ENCODE peak calls at places on chromosome 19, in nine cellular contexts. One of them, this sample, is unnamed.

GRCh38 chr19:35262101-35262761 is 6.5 kb upstream of the USF2 start:
- DNase-seq in RWPE1: no peak
- DNase-seq in central memory CD8-positive, alpha-beta T cell: no peak
- DNase-seq in mammary epithelial cell: no peak
- DNase-seq in bronchial epithelial cell: no peak
- DNase-seq in stimulated activated CD4-positive, alpha-beta T cell treated with anti-CD3 and anti-CD28 coated beads, TNF-alpha, amount 100 ng/mL, for 4 hours: no peak
- DNase-seq in endothelial cell: no peak
- DNase-seq in memory B cell: no peak
- DNase-seq in left colon: no peak
- DNase-seq in this sample: no peak

GRCh38 chr19:34975056-34975455 is 11.0 kb upstream of the ZNF792 start:
- DNase-seq in RWPE1: no peak
- DNase-seq in central memory CD8-positive, alpha-beta T cell: no peak
- DNase-seq in mammary epithelial cell: no peak
- DNase-seq in bronchial epithelial cell: no peak
- DNase-seq in stimulated activated CD4-positive, alpha-beta T cell treated with anti-CD3 and anti-CD28 coated beads, TNF-alpha, amount 100 ng/mL, for 4 hours: no peak
- DNase-seq in endothelial cell: no peak
- DNase-seq in memory B cell: no peak
- DNase-seq in left colon: peak
- DNase-seq in this sample: no peak

GRCh38 chr19:1172353-1173159 is 1.5 kb downstream of the SBNO2 start:
- DNase-seq in RWPE1: no peak
- DNase-seq in central memory CD8-positive, alpha-beta T cell: no peak
- DNase-seq in mammary epithelial cell: peak
- DNase-seq in bronchial epithelial cell: no peak
- DNase-seq in stimulated activated CD4-positive, alpha-beta T cell treated with anti-CD3 and anti-CD28 coated beads, TNF-alpha, amount 100 ng/mL, for 4 hours: no peak
- DNase-seq in endothelial cell: peak
- DNase-seq in memory B cell: no peak
- DNase-seq in left colon: peak
- DNase-seq in this sample: no peak

GRCh38 chr19:3494051-3494450 is 6.4 kb downstream of the DOHH start:
- DNase-seq in RWPE1: peak
- DNase-seq in central memory CD8-positive, alpha-beta T cell: no peak
- DNase-seq in mammary epithelial cell: no peak
- DNase-seq in bronchial epithelial cell: no peak
- DNase-seq in stimulated activated CD4-positive, alpha-beta T cell treated with anti-CD3 and anti-CD28 coated beads, TNF-alpha, amount 100 ng/mL, for 4 hours: no peak
- DNase-seq in endothelial cell: peak
- DNase-seq in memory B cell: no peak
- DNase-seq in left colon: no peak
- DNase-seq in this sample: no peak

GRCh38 chr19:41548954-41549688 is 26.8 kb upstream of the CEACAM21 start:
- DNase-seq in RWPE1: no peak
- DNase-seq in central memory CD8-positive, alpha-beta T cell: peak
- DNase-seq in mammary epithelial cell: no peak
- DNase-seq in bronchial epithelial cell: no peak
- DNase-seq in stimulated activated CD4-positive, alpha-beta T cell treated with anti-CD3 and anti-CD28 coated beads, TNF-alpha, amount 100 ng/mL, for 4 hours: no peak
- DNase-seq in endothelial cell: peak
- DNase-seq in memory B cell: peak
- DNase-seq in left colon: peak
- DNase-seq in this sample: peak

GRCh38 chr19:35266904-35267817 is 1.6 kb upstream of the USF2 start:
- DNase-seq in RWPE1: no peak
- DNase-seq in central memory CD8-positive, alpha-beta T cell: no peak
- DNase-seq in mammary epithelial cell: no peak
- DNase-seq in bronchial epithelial cell: no peak
- DNase-seq in stimulated activated CD4-positive, alpha-beta T cell treated with anti-CD3 and anti-CD28 coated beads, TNF-alpha, amount 100 ng/mL, for 4 hours: peak
- DNase-seq in endothelial cell: peak
- DNase-seq in memory B cell: peak
- DNase-seq in left colon: peak
- DNase-seq in this sample: peak

GRCh38 chr19:15288146-15288963 is 44.0 kb downstream of the BRD4 start:
- DNase-seq in RWPE1: no peak
- DNase-seq in central memory CD8-positive, alpha-beta T cell: no peak
- DNase-seq in mammary epithelial cell: peak
- DNase-seq in bronchial epithelial cell: no peak
- DNase-seq in stimulated activated CD4-positive, alpha-beta T cell treated with anti-CD3 and anti-CD28 coated beads, TNF-alpha, amount 100 ng/mL, for 4 hours: no peak
- DNase-seq in endothelial cell: no peak
- DNase-seq in memory B cell: peak
- DNase-seq in left colon: peak
- DNase-seq in this sample: no peak

GRCh38 chr19:18059902-18060301 is 26.8 kb downstream of the IL12RB1 start:
- DNase-seq in RWPE1: no peak
- DNase-seq in central memory CD8-positive, alpha-beta T cell: no peak
- DNase-seq in mammary epithelial cell: no peak
- DNase-seq in bronchial epithelial cell: no peak
- DNase-seq in stimulated activated CD4-positive, alpha-beta T cell treated with anti-CD3 and anti-CD28 coated beads, TNF-alpha, amount 100 ng/mL, for 4 hours: no peak
- DNase-seq in endothelial cell: no peak
- DNase-seq in memory B cell: no peak
- DNase-seq in left colon: no peak
- DNase-seq in this sample: no peak

GRCh38 chr19:9936151-9937000 is at the start of gene OLFM2:
- DNase-seq in RWPE1: peak
- DNase-seq in central memory CD8-positive, alpha-beta T cell: no peak
- DNase-seq in mammary epithelial cell: no peak
- DNase-seq in bronchial epithelial cell: no peak
- DNase-seq in stimulated activated CD4-positive, alpha-beta T cell treated with anti-CD3 and anti-CD28 coated beads, TNF-alpha, amount 100 ng/mL, for 4 hours: no peak
- DNase-seq in endothelial cell: peak
- DNase-seq in memory B cell: no peak
- DNase-seq in left colon: peak
- DNase-seq in this sample: peak

GRCh38 chr19:383922-384800 is 24.8 kb downstream of the C2CD4C start:
- DNase-seq in RWPE1: no peak
- DNase-seq in central memory CD8-positive, alpha-beta T cell: no peak
- DNase-seq in mammary epithelial cell: no peak
- DNase-seq in bronchial epithelial cell: no peak
- DNase-seq in stimulated activated CD4-positive, alpha-beta T cell treated with anti-CD3 and anti-CD28 coated beads, TNF-alpha, amount 100 ng/mL, for 4 hours: no peak
- DNase-seq in endothelial cell: peak
- DNase-seq in memory B cell: no peak
- DNase-seq in left colon: no peak
- DNase-seq in this sample: no peak

GRCh38 chr19:10112895-10113591 is 1.6 kb downstream of the P2RY11 start:
- DNase-seq in RWPE1: no peak
- DNase-seq in central memory CD8-positive, alpha-beta T cell: peak
- DNase-seq in mammary epithelial cell: no peak
- DNase-seq in bronchial epithelial cell: peak
- DNase-seq in stimulated activated CD4-positive, alpha-beta T cell treated with anti-CD3 and anti-CD28 coated beads, TNF-alpha, amount 100 ng/mL, for 4 hours: peak
- DNase-seq in endothelial cell: peak
- DNase-seq in memory B cell: peak
- DNase-seq in left colon: peak
- DNase-seq in this sample: peak

GRCh38 chr19:52691737-52692136 is 43.1 kb downstream of the ZNF611 start:
- DNase-seq in RWPE1: no peak
- DNase-seq in central memory CD8-positive, alpha-beta T cell: no peak
- DNase-seq in mammary epithelial cell: no peak
- DNase-seq in bronchial epithelial cell: no peak
- DNase-seq in stimulated activated CD4-positive, alpha-beta T cell treated with anti-CD3 and anti-CD28 coated beads, TNF-alpha, amount 100 ng/mL, for 4 hours: no peak
- DNase-seq in endothelial cell: no peak
- DNase-seq in memory B cell: no peak
- DNase-seq in left colon: no peak
- DNase-seq in this sample: no peak

GRCh38 chr19:18682807-18683108 is 722 bp upstream of the CRTC1 start:
- DNase-seq in RWPE1: no peak
- DNase-seq in central memory CD8-positive, alpha-beta T cell: no peak
- DNase-seq in mammary epithelial cell: no peak
- DNase-seq in bronchial epithelial cell: no peak
- DNase-seq in stimulated activated CD4-positive, alpha-beta T cell treated with anti-CD3 and anti-CD28 coated beads, TNF-alpha, amount 100 ng/mL, for 4 hours: no peak
- DNase-seq in endothelial cell: no peak
- DNase-seq in memory B cell: no peak
- DNase-seq in left colon: no peak
- DNase-seq in this sample: no peak

This sample was measured in effector CD8-positive, alpha-beta T cell.